ENCODE peak calls at places on chromosomes 13 and 19, in four cellular contexts. R is stimulated activated CD4-positive, alpha-beta T cell treated with anti-CD3 and anti-CD28 coated beads, Interleukin-1b, Interleukin-23, amount 100 ng/mL, for 24 hours; C is DMS153; E is psoas muscle. P is an unnamed sample.
A peak's percentile ranks its signal among the peaks of the same experiment; 100 is the strongest.

GRCh38 chr13:93549326-93549855 is 322.8 kb downstream of the GPC6 start:
- DNase-seq in R (no peak), C (no peak), E (no peak), P (no peak)

GRCh38 chr19:33147538-33147937 is 15.6 kb downstream of the WDR88 start:
- DNase-seq in R (no peak), C (no peak), E (no peak), P (no peak)

GRCh38 chr19:3375221-3376088 is 9.1 kb downstream of the NFIC start:
- DNase-seq in R (no peak), C (no peak), E (peak; percentile 97), P (no peak)

GRCh38 chr13:92272177-92272576 is 873.8 kb downstream of the GPC5 start:
- DNase-seq in R (no peak), C (no peak), E (no peak), P (no peak)

GRCh38 chr13:51895906-51896888 is 34.4 kb downstream of the CCDC70 start:
- DNase-seq in R (peak; percentile 12), C (peak; percentile 51), E (no peak), P (no peak)

GRCh38 chr19:55018633-55019032 is 19.4 kb downstream of the GP6 start:
- DNase-seq in R (no peak), C (no peak), E (no peak), P (no peak)

GRCh38 chr19:29812080-29812880 is 489 bp downstream of the CCNE1 start:
- DNase-seq in R (no peak), C (no peak), E (peak; percentile 29), P (no peak)

GRCh38 chr13:32264407-32264806 is 50.8 kb downstream of the ZAR1L start:
- DNase-seq in R (no peak), C (no peak), E (peak; percentile 49), P (no peak)

GRCh38 chr19:33186835-33187540 is 7.1 kb upstream of the LRP3 start:
- DNase-seq in R (no peak), C (no peak), E (no peak), P (no peak)

GRCh38 chr13:38824342-38824741 is 137.5 kb downstream of the FREM2 start:
- DNase-seq in R (no peak), C (no peak), E (no peak), P (no peak)

GRCh38 chr19:12783226-12783848 is 7.9 kb upstream of the JUNB start:
- DNase-seq in R (no peak), C (no peak), E (no peak), P (no peak)

GRCh38 chr13:39341238-39341637 is 261.8 kb downstream of the LHFPL6 start:
- DNase-seq in R (no peak), C (no peak), E (no peak), P (no peak)

GRCh38 chr19:38046254-38047047 is 139.4 kb downstream of the SIPA1L3 start:
- DNase-seq in R (no peak), C (no peak), E (no peak), P (no peak)

GRCh38 chr13:95020298-95020987 is 280.8 kb downstream of the ABCC4 start:
- DNase-seq in R (no peak), C (no peak), E (no peak), P (no peak)

GRCh38 chr19:49019242-49019932 is 2.5 kb upstream of the LHB start:
- DNase-seq in R (peak; percentile 24), C (peak; percentile 51), E (peak; percentile 68), P (peak; percentile 67)

GRCh38 chr19:52992109-52993004 is 21.4 kb upstream of the ERVV-1 start:
- DNase-seq in R (no peak), C (no peak), E (peak; percentile 23), P (no peak)

GRCh38 chr13:65400707-65401106 is 1829.4 kb downstream of the PCDH9 start:
- DNase-seq in R (no peak), C (no peak), E (no peak), P (no peak)

GRCh38 chr19:1494115-1494815 is 3.3 kb downstream of the REEP6 start:
- DNase-seq in R (no peak), C (no peak), E (no peak), P (no peak)

GRCh38 chr13:99144306-99144705 is 56.3 kb upstream of the UBAC2 start:
- DNase-seq in R (no peak), C (no peak), E (no peak), P (no peak)

GRCh38 chr13:79194272-79194671 is 211.8 kb downstream of the RBM26 start:
- DNase-seq in R (no peak), C (no peak), E (no peak), P (no peak)

GRCh38 chr19:41323023-41323422 is 13.1 kb downstream of the CCDC97 start:
- DNase-seq in R (no peak), C (no peak), E (peak; percentile 58), P (no peak)

GRCh38 chr19:47719047-47719885 is 6.0 kb downstream of the EHD2 start:
- DNase-seq in R (no peak), C (no peak), E (peak; percentile 90), P (no peak)

GRCh38 chr19:1251233-1251502 is 2.8 kb downstream of the MIDN start:
- DNase-seq in R (no peak), C (no peak), E (no peak), P (no peak)